ENCODE peak calls at places on chromosome 18, in nine cellular contexts. One of them, this sample, is unnamed.

GRCh38 chr18:77105680-77106079 is 26.9 kb downstream of the MBP start:
- DNase-seq in GM23338: no peak
- DNase-seq in OCI-LY7: no peak
- DNase-seq in MM.1S: no peak
- DNase-seq in neural progenitor cell: no peak
- DNase-seq in SK-N-SH: no peak
- DNase-seq in HCT116: no peak
- DNase-seq in GM23248: no peak
- DNase-seq in hepatocyte: no peak
- DNase-seq in this sample: no peak

GRCh38 chr18:29560270-29560669 is 1383.3 kb upstream of the CDH2 start:
- DNase-seq in GM23338: no peak
- DNase-seq in OCI-LY7: peak; percentile 9
- DNase-seq in MM.1S: peak; percentile 69
- DNase-seq in neural progenitor cell: no peak
- DNase-seq in SK-N-SH: no peak
- DNase-seq in HCT116: no peak
- DNase-seq in GM23248: no peak
- DNase-seq in hepatocyte: no peak
- DNase-seq in this sample: no peak

GRCh38 chr18:77138270-77138669 is 5.7 kb upstream of the MBP start:
- DNase-seq in GM23338: no peak
- DNase-seq in OCI-LY7: no peak
- DNase-seq in MM.1S: no peak
- DNase-seq in neural progenitor cell: no peak
- DNase-seq in SK-N-SH: no peak
- DNase-seq in HCT116: no peak
- DNase-seq in GM23248: peak; percentile 32
- DNase-seq in hepatocyte: no peak
- DNase-seq in this sample: no peak

GRCh38 chr18:47582055-47582454 is 330.6 kb upstream of the SKOR2 start:
- DNase-seq in GM23338: no peak
- DNase-seq in OCI-LY7: no peak
- DNase-seq in MM.1S: no peak
- DNase-seq in neural progenitor cell: peak; percentile 25
- DNase-seq in SK-N-SH: peak; percentile 50
- DNase-seq in HCT116: no peak
- DNase-seq in GM23248: no peak
- DNase-seq in hepatocyte: no peak
- DNase-seq in this sample: no peak

GRCh38 chr18:73669299-73669698 is 478.3 kb downstream of the FBXO15 start:
- DNase-seq in GM23338: no peak
- DNase-seq in OCI-LY7: no peak
- DNase-seq in MM.1S: no peak
- DNase-seq in neural progenitor cell: peak; percentile 48
- DNase-seq in SK-N-SH: no peak
- DNase-seq in HCT116: no peak
- DNase-seq in GM23248: no peak
- DNase-seq in hepatocyte: no peak
- DNase-seq in this sample: peak; percentile 59

GRCh38 chr18:3508576-3509559 is 58.9 kb downstream of the TGIF1 start:
- DNase-seq in GM23338: peak; percentile 56
- DNase-seq in OCI-LY7: no peak
- DNase-seq in MM.1S: no peak
- DNase-seq in neural progenitor cell: peak; percentile 41
- DNase-seq in SK-N-SH: no peak
- DNase-seq in HCT116: no peak
- DNase-seq in GM23248: no peak
- DNase-seq in hepatocyte: no peak
- DNase-seq in this sample: no peak

GRCh38 chr18:65610939-65611338 is 139.9 kb upstream of the CDH7 start:
- DNase-seq in GM23338: peak; percentile 88
- DNase-seq in OCI-LY7: no peak
- DNase-seq in MM.1S: no peak
- DNase-seq in neural progenitor cell: peak; percentile 67
- DNase-seq in SK-N-SH: no peak
- DNase-seq in HCT116: no peak
- DNase-seq in GM23248: no peak
- DNase-seq in hepatocyte: no peak
- DNase-seq in this sample: no peak

GRCh38 chr18:54129448-54130134 is 94.9 kb downstream of the MBD2 start:
- DNase-seq in GM23338: no peak
- DNase-seq in OCI-LY7: peak; percentile 41
- DNase-seq in MM.1S: no peak
- DNase-seq in neural progenitor cell: no peak
- DNase-seq in SK-N-SH: no peak
- DNase-seq in HCT116: no peak
- DNase-seq in GM23248: no peak
- DNase-seq in hepatocyte: no peak
- DNase-seq in this sample: no peak

GRCh38 chr18:31990823-31991222 is 27.8 kb upstream of the RNF125 start:
- DNase-seq in GM23338: no peak
- DNase-seq in OCI-LY7: peak; percentile 1
- DNase-seq in MM.1S: peak; percentile 36
- DNase-seq in neural progenitor cell: no peak
- DNase-seq in SK-N-SH: no peak
- DNase-seq in HCT116: no peak
- DNase-seq in GM23248: no peak
- DNase-seq in hepatocyte: no peak
- DNase-seq in this sample: no peak

GRCh38 chr18:31731628-31732027 is 29.1 kb downstream of the SLC25A52 start:
- DNase-seq in GM23338: no peak
- DNase-seq in OCI-LY7: no peak
- DNase-seq in MM.1S: no peak
- DNase-seq in neural progenitor cell: no peak
- DNase-seq in SK-N-SH: no peak
- DNase-seq in HCT116: no peak
- DNase-seq in GM23248: no peak
- DNase-seq in hepatocyte: no peak
- DNase-seq in this sample: no peak

GRCh38 chr18:4831127-4831526 is 365.9 kb downstream of the AKAIN1 start:
- DNase-seq in GM23338: no peak
- DNase-seq in OCI-LY7: no peak
- DNase-seq in MM.1S: no peak
- DNase-seq in neural progenitor cell: no peak
- DNase-seq in SK-N-SH: no peak
- DNase-seq in HCT116: no peak
- DNase-seq in GM23248: no peak
- DNase-seq in hepatocyte: no peak
- DNase-seq in this sample: no peak

GRCh38 chr18:76405761-76406356 is 89.2 kb downstream of the ZNF516 start:
- DNase-seq in GM23338: peak; percentile 81
- DNase-seq in OCI-LY7: no peak
- DNase-seq in MM.1S: peak; percentile 43
- DNase-seq in neural progenitor cell: peak; percentile 71
- DNase-seq in SK-N-SH: peak; percentile 63
- DNase-seq in HCT116: peak; percentile 27
- DNase-seq in GM23248: peak; percentile 37
- DNase-seq in hepatocyte: peak; percentile 54
- DNase-seq in this sample: peak; percentile 67

GRCh38 chr18:35000457-35000856 is 40.8 kb upstream of the MAPRE2 start:
- DNase-seq in GM23338: no peak
- DNase-seq in OCI-LY7: no peak
- DNase-seq in MM.1S: no peak
- DNase-seq in neural progenitor cell: peak; percentile 10
- DNase-seq in SK-N-SH: no peak
- DNase-seq in HCT116: no peak
- DNase-seq in GM23248: no peak
- DNase-seq in hepatocyte: no peak
- DNase-seq in this sample: no peak

GRCh38 chr18:28365406-28365805 is 188.5 kb upstream of the CDH2 start:
- DNase-seq in GM23338: no peak
- DNase-seq in OCI-LY7: no peak
- DNase-seq in MM.1S: no peak
- DNase-seq in neural progenitor cell: no peak
- DNase-seq in SK-N-SH: no peak
- DNase-seq in HCT116: no peak
- DNase-seq in GM23248: peak; percentile 46
- DNase-seq in hepatocyte: peak; percentile 22
- DNase-seq in this sample: peak; percentile 93

GRCh38 chr18:47928466-47928865 is 2.0 kb downstream of the SMAD2 start:
- DNase-seq in GM23338: no peak
- DNase-seq in OCI-LY7: no peak
- DNase-seq in MM.1S: no peak
- DNase-seq in neural progenitor cell: no peak
- DNase-seq in SK-N-SH: no peak
- DNase-seq in HCT116: no peak
- DNase-seq in GM23248: peak; percentile 18
- DNase-seq in hepatocyte: no peak
- DNase-seq in this sample: peak; percentile 7

GRCh38 chr18:8303151-8303770 is 306.0 kb upstream of the RAB12 start:
- DNase-seq in GM23338: no peak
- DNase-seq in OCI-LY7: no peak
- DNase-seq in MM.1S: no peak
- DNase-seq in neural progenitor cell: no peak
- DNase-seq in SK-N-SH: no peak
- DNase-seq in HCT116: no peak
- DNase-seq in GM23248: peak; percentile 51
- DNase-seq in hepatocyte: no peak
- DNase-seq in this sample: peak; percentile 30

GRCh38 chr18:76985156-76985950 is 147.2 kb downstream of the MBP start:
- DNase-seq in GM23338: no peak
- DNase-seq in OCI-LY7: no peak
- DNase-seq in MM.1S: no peak
- DNase-seq in neural progenitor cell: no peak
- DNase-seq in SK-N-SH: no peak
- DNase-seq in HCT116: no peak
- DNase-seq in GM23248: no peak
- DNase-seq in hepatocyte: no peak
- DNase-seq in this sample: no peak

GRCh38 chr18:56196495-56197225 is 441.7 kb downstream of the TXNL1 start:
- DNase-seq in GM23338: no peak
- DNase-seq in OCI-LY7: no peak
- DNase-seq in MM.1S: no peak
- DNase-seq in neural progenitor cell: no peak
- DNase-seq in SK-N-SH: no peak
- DNase-seq in HCT116: no peak
- DNase-seq in GM23248: no peak
- DNase-seq in hepatocyte: no peak
- DNase-seq in this sample: no peak

GRCh38 chr18:35026407-35027061 is 14.7 kb upstream of the MAPRE2 start:
- DNase-seq in GM23338: peak; percentile 79
- DNase-seq in OCI-LY7: peak; percentile 35
- DNase-seq in MM.1S: peak; percentile 33
- DNase-seq in neural progenitor cell: peak; percentile 54
- DNase-seq in SK-N-SH: peak; percentile 38
- DNase-seq in HCT116: no peak
- DNase-seq in GM23248: no peak
- DNase-seq in hepatocyte: no peak
- DNase-seq in this sample: no peak

GRCh38 chr18:13279181-13280065 is 60.9 kb downstream of the LDLRAD4 start:
- DNase-seq in GM23338: no peak
- DNase-seq in OCI-LY7: no peak
- DNase-seq in MM.1S: no peak
- DNase-seq in neural progenitor cell: no peak
- DNase-seq in SK-N-SH: no peak
- DNase-seq in HCT116: no peak
- DNase-seq in GM23248: no peak
- DNase-seq in hepatocyte: no peak
- DNase-seq in this sample: no peak

GRCh38 chr18:67590571-67591141 is 74.1 kb upstream of the DSEL start:
- DNase-seq in GM23338: peak; percentile 30
- DNase-seq in OCI-LY7: no peak
- DNase-seq in MM.1S: peak; percentile 8
- DNase-seq in neural progenitor cell: no peak
- DNase-seq in SK-N-SH: no peak
- DNase-seq in HCT116: no peak
- DNase-seq in GM23248: peak; percentile 48
- DNase-seq in hepatocyte: peak; percentile 12
- DNase-seq in this sample: peak; percentile 45
- H3K4me2 ChIP-seq in GM23338: no peak overlapping the region
- H3K4me2 ChIP-seq in OCI-LY7: no peak overlapping the region
- H3K4me2 ChIP-seq in MM.1S: no peak overlapping the region
- H3K4me2 ChIP-seq in neural progenitor cell: no peak overlapping the region
- H3K4me2 ChIP-seq in SK-N-SH: no peak overlapping the region
- H3K4me2 ChIP-seq in HCT116: no peak overlapping the region
- H3K4me2 ChIP-seq in GM23248: peak overlapping the region; percentile 16
- H3K4me2 ChIP-seq in hepatocyte: no peak overlapping the region
- H3K4me2 ChIP-seq in this sample: no peak overlapping the region

DNA sequence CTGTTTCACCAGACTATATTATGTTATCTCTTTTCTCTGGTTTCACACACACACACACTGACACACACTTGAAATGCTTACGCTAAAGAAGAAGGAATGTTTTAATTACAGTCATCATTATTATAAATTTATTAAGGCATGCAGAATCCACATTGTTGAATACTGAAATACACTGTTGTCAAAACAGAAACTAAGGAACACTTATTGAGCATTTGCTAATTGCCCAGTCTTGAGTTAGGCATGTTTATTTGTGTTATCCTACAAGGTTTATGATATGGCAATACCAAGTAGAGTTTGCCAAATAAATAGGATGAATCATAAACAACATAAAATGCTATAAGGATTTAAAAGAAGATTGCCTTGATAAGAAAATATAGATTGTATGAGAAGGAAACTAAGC is 917.0 kb upstream of the PIK3C3 start:
- DNase-seq in GM23338: no peak
- DNase-seq in OCI-LY7: no peak
- DNase-seq in MM.1S: no peak
- DNase-seq in neural progenitor cell: no peak
- DNase-seq in SK-N-SH: no peak
- DNase-seq in HCT116: no peak
- DNase-seq in GM23248: no peak
- DNase-seq in hepatocyte: no peak
- DNase-seq in this sample: peak; percentile 6
- TF ChIP-seq EZH2phosphoT487 in GM23338: no peak
- TF ChIP-seq EZH2phosphoT487 in OCI-LY7: no peak
- TF ChIP-seq EZH2phosphoT487 in MM.1S: no peak
- TF ChIP-seq EZH2phosphoT487 in neural progenitor cell: no peak
- TF ChIP-seq EZH2phosphoT487 in SK-N-SH: no peak
- TF ChIP-seq EZH2phosphoT487 in HCT116: no peak
- TF ChIP-seq EZH2phosphoT487 in GM23248: no peak
- TF ChIP-seq EZH2phosphoT487 in hepatocyte: no peak
- TF ChIP-seq EZH2phosphoT487 in this sample: no peak

DNA sequence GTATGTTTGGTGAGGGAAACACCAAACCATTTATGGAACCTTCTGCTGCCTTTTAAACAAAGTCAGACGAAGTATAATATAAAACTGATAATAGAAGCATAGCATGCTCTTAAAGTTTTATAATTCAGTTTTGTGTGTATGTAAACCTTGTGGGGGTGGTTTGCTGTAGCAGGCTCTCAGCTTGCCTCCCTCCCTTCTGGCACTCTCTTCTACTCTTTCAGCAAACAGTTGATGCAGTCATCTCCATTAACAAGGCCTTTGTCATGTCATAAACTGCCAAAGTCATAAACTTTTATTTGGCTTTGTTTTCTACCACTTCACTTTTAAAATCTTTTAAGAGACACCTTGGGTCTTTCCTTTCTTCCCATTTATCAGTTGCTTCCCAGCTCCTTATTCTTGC is 448.2 kb upstream of the SETBP1 start:
- DNase-seq in GM23338: no peak
- DNase-seq in OCI-LY7: no peak
- DNase-seq in MM.1S: no peak
- DNase-seq in neural progenitor cell: no peak
- DNase-seq in SK-N-SH: no peak
- DNase-seq in HCT116: no peak
- DNase-seq in GM23248: no peak
- DNase-seq in hepatocyte: peak; percentile 15
- DNase-seq in this sample: peak; percentile 35
- H3K4me2 ChIP-seq in GM23338: peak overlapping the region; percentile 24
- H3K4me2 ChIP-seq in OCI-LY7: no peak overlapping the region
- H3K4me2 ChIP-seq in MM.1S: no peak overlapping the region
- H3K4me2 ChIP-seq in neural progenitor cell: no peak overlapping the region
- H3K4me2 ChIP-seq in SK-N-SH: no peak overlapping the region
- H3K4me2 ChIP-seq in HCT116: no peak overlapping the region
- H3K4me2 ChIP-seq in GM23248: no peak overlapping the region
- H3K4me2 ChIP-seq in hepatocyte: no peak overlapping the region
- H3K4me2 ChIP-seq in this sample: no peak overlapping the region

GRCh38 chr18:6086731-6087130 is 191.4 kb upstream of the TMEM200C start:
- DNase-seq in GM23338: no peak
- DNase-seq in OCI-LY7: no peak
- DNase-seq in MM.1S: no peak
- DNase-seq in neural progenitor cell: no peak
- DNase-seq in SK-N-SH: no peak
- DNase-seq in HCT116: no peak
- DNase-seq in GM23248: peak; percentile 1
- DNase-seq in hepatocyte: no peak
- DNase-seq in this sample: peak; percentile 52
- TF ChIP-seq EZH2phosphoT487 in GM23338: no peak
- TF ChIP-seq EZH2phosphoT487 in OCI-LY7: no peak
- TF ChIP-seq EZH2phosphoT487 in MM.1S: no peak
- TF ChIP-seq EZH2phosphoT487 in neural progenitor cell: no peak
- TF ChIP-seq EZH2phosphoT487 in SK-N-SH: no peak
- TF ChIP-seq EZH2phosphoT487 in HCT116: no peak
- TF ChIP-seq EZH2phosphoT487 in GM23248: no peak
- TF ChIP-seq EZH2phosphoT487 in hepatocyte: no peak
- TF ChIP-seq EZH2phosphoT487 in this sample: no peak

This sample was measured in PC-3.